ENCODE peak calls at places on chromosomes 12 and 14, in seven cellular contexts. D is kidney glomerular epithelial cell; M is HS-5; W is NK-92 treated with Interleukin-12 subunit alpha and Interleukin-12 subunit beta, amount 100 ng/mL, for 24 hours; U is AML-193; K is fibroblast of lung; O is H9. B is an unnamed sample.

GRCh38 chr12:93122089-93122488 is 193.0 kb upstream of the EEA1 start:
- DNase-seq in D (peak; percentile 88), M (peak; percentile 71), W (no peak), U (no peak), K (peak; percentile 88), O (no peak), B (no peak)

GRCh38 chr14:93086441-93087055 is 29.2 kb downstream of the ITPK1 start:
- DNase-seq in D (no peak), M (no peak), W (peak; percentile 52), U (no peak), K (no peak), O (no peak), B (no peak)

GRCh38 chr12:54277823-54278276 is 2.1 kb downstream of the CBX5 start:
- DNase-seq in D (peak; percentile 23), M (no peak), W (no peak), U (peak; percentile 56), K (peak; percentile 17), O (no peak), B (no peak)

GRCh38 chr12:27453462-27453861 is 6.9 kb downstream of the SMCO2 start:
- DNase-seq in D (no peak), M (no peak), W (no peak), U (no peak), K (peak; percentile 28), O (no peak), B (no peak)

GRCh38 chr12:11758087-11758837 is 108.8 kb downstream of the ETV6 start:
- DNase-seq in D (no peak), M (no peak), W (no peak), U (no peak), K (no peak), O (no peak), B (no peak)

GRCh38 chr12:30753233-30753632 is 1.5 kb downstream of the CAPRIN2 start:
- DNase-seq in D (no peak), M (peak; percentile 5), W (peak; percentile 30), U (peak; percentile 5), K (peak; percentile 46), O (peak; percentile 59), B (peak; percentile 43)

GRCh38 chr12:117968084-117968789 is 553 bp downstream of the KSR2 start:
- DNase-seq in D (no peak), M (no peak), W (no peak), U (no peak), K (no peak), O (peak; percentile 31), B (no peak)

GRCh38 chr12:6074979-6075585 is 49.4 kb downstream of the VWF start:
- DNase-seq in D (no peak), M (no peak), W (no peak), U (no peak), K (no peak), O (peak; percentile 64), B (peak; percentile 46)

GRCh38 chr14:70013269-70013873 is 134.2 kb downstream of the SMOC1 start:
- DNase-seq in D (no peak), M (no peak), W (peak; percentile 3), U (peak; percentile 11), K (no peak), O (peak; percentile 74), B (peak; percentile 44)

GRCh38 chr14:35533357-35534129 is 421 bp upstream of the INSM2 start:
- DNase-seq in D (peak; percentile 5), M (peak; percentile 35), W (no peak), U (no peak), K (peak; percentile 33), O (peak; percentile 92), B (peak; percentile 65)

GRCh38 chr12:121618659-121619233 is 7.6 kb upstream of the ORAI1 start:
- DNase-seq in D (no peak), M (no peak), W (no peak), U (no peak), K (no peak), O (no peak), B (no peak)

GRCh38 chr12:51792417-51792816 is 56.1 kb downstream of the FIGNL2 start:
- DNase-seq in D (no peak), M (no peak), W (no peak), U (no peak), K (no peak), O (no peak), B (no peak)

GRCh38 chr14:44833376-44833775 is 128.4 kb downstream of the KLHL28 start:
- DNase-seq in D (peak; percentile 58), M (peak; percentile 57), W (no peak), U (no peak), K (no peak), O (no peak), B (no peak)

GRCh38 chr14:105021656-105022275 is 883 bp upstream of the CDCA4 start:
- DNase-seq in D (peak; percentile 61), M (no peak), W (no peak), U (peak; percentile 59), K (peak; percentile 43), O (peak; percentile 62), B (no peak)

GRCh38 chr14:51481643-51482042 is 170.1 kb upstream of the FRMD6 start:
- DNase-seq in D (no peak), M (no peak), W (no peak), U (no peak), K (no peak), O (no peak), B (no peak)

GRCh38 chr14:78359581-78359980 is 189.4 kb downstream of the NRXN3 start:
- DNase-seq in D (no peak), M (no peak), W (no peak), U (no peak), K (no peak), O (no peak), B (no peak)

GRCh38 chr12:110079477-110080400 is 31.4 kb upstream of the C12orf76 start:
- DNase-seq in D (no peak), M (no peak), W (peak; percentile 60), U (no peak), K (no peak), O (no peak), B (no peak)

GRCh38 chr12:10497602-10498001 is 8.1 kb upstream of the EIF2S3B start:
- DNase-seq in D (no peak), M (no peak), W (peak; percentile 38), U (no peak), K (peak; percentile 3), O (no peak), B (no peak)

GRCh38 chr14:99194736-99195135 is 77.3 kb downstream of the BCL11B start:
- DNase-seq in D (no peak), M (no peak), W (no peak), U (no peak), K (no peak), O (no peak), B (no peak)

GRCh38 chr14:96120941-96121340 is 81.8 kb downstream of the C14orf132 start:
- DNase-seq in D (no peak), M (no peak), W (no peak), U (no peak), K (no peak), O (no peak), B (no peak)